ENCODE peak calls at places on chromosomes 3 and 15, in four cellular contexts. One of them, this sample, is unnamed.

GRCh38 chr3:57128863-57129602 is 36.1 kb downstream of the IL17RD start:
- DNase-seq in stimulated activated naive B cell treated with anti-CD40 and anti-IgM and Interleukin-4, amounts not matched to agents 10 μg/mL and 1 μg/mL and 100 μg/mL, for 72 hours: no peak
- DNase-seq in nephron progenitor cell: no peak
- DNase-seq in keratinocyte: no peak
- DNase-seq in this sample: no peak

GRCh38 chr3:87437765-87438164 is 161.4 kb upstream of the POU1F1 start:
- DNase-seq in nephron progenitor cell: no peak
- DNase-seq in keratinocyte: no peak
- DNase-seq in stimulated activated naive B cell treated with anti-CD40 and anti-IgM and Interleukin-4, amounts not matched to agents 10 μg/mL and 1 μg/mL and 100 μg/mL, for 72 hours: no peak
- DNase-seq in this sample: no peak

GRCh38 chr3:67292356-67293225 is 294.5 kb downstream of the KBTBD8 start:
- DNase-seq in keratinocyte: no peak
- DNase-seq in stimulated activated naive B cell treated with anti-CD40 and anti-IgM and Interleukin-4, amounts not matched to agents 10 μg/mL and 1 μg/mL and 100 μg/mL, for 72 hours: no peak
- DNase-seq in nephron progenitor cell: no peak
- DNase-seq in this sample: no peak

GRCh38 chr15:59764775-59765174 is 75.7 kb upstream of the BNIP2 start:
- DNase-seq in stimulated activated naive B cell treated with anti-CD40 and anti-IgM and Interleukin-4, amounts not matched to agents 10 μg/mL and 1 μg/mL and 100 μg/mL, for 72 hours: no peak
- DNase-seq in keratinocyte: no peak
- DNase-seq in nephron progenitor cell: no peak
- DNase-seq in this sample: no peak

GRCh38 chr3:118772036-118773030 is 262.3 kb downstream of the IGSF11 start:
- DNase-seq in nephron progenitor cell: no peak
- DNase-seq in stimulated activated naive B cell treated with anti-CD40 and anti-IgM and Interleukin-4, amounts not matched to agents 10 μg/mL and 1 μg/mL and 100 μg/mL, for 72 hours: no peak
- DNase-seq in keratinocyte: no peak
- DNase-seq in this sample: peak

GRCh38 chr3:38725726-38726410 is 76.4 kb upstream of the SCN5A start:
- DNase-seq in keratinocyte: no peak
- DNase-seq in stimulated activated naive B cell treated with anti-CD40 and anti-IgM and Interleukin-4, amounts not matched to agents 10 μg/mL and 1 μg/mL and 100 μg/mL, for 72 hours: no peak
- DNase-seq in nephron progenitor cell: no peak
- DNase-seq in this sample: no peak

GRCh38 chr15:94670436-94671034 is 439.2 kb downstream of the MCTP2 start:
- DNase-seq in keratinocyte: no peak
- DNase-seq in nephron progenitor cell: no peak
- DNase-seq in stimulated activated naive B cell treated with anti-CD40 and anti-IgM and Interleukin-4, amounts not matched to agents 10 μg/mL and 1 μg/mL and 100 μg/mL, for 72 hours: no peak
- DNase-seq in this sample: peak

GRCh38 chr3:12316253-12316652 is 27.4 kb downstream of the PPARG start:
- DNase-seq in nephron progenitor cell: no peak
- DNase-seq in keratinocyte: no peak
- DNase-seq in stimulated activated naive B cell treated with anti-CD40 and anti-IgM and Interleukin-4, amounts not matched to agents 10 μg/mL and 1 μg/mL and 100 μg/mL, for 72 hours: no peak
- DNase-seq in this sample: no peak

GRCh38 chr15:58077427-58077826 is 11.9 kb upstream of the ALDH1A2 start:
- DNase-seq in nephron progenitor cell: no peak
- DNase-seq in keratinocyte: no peak
- DNase-seq in stimulated activated naive B cell treated with anti-CD40 and anti-IgM and Interleukin-4, amounts not matched to agents 10 μg/mL and 1 μg/mL and 100 μg/mL, for 72 hours: no peak
- DNase-seq in this sample: peak

GRCh38 chr3:113276581-113277080 is 65.3 kb downstream of the BOC start:
- DNase-seq in stimulated activated naive B cell treated with anti-CD40 and anti-IgM and Interleukin-4, amounts not matched to agents 10 μg/mL and 1 μg/mL and 100 μg/mL, for 72 hours: no peak
- DNase-seq in nephron progenitor cell: no peak
- DNase-seq in keratinocyte: no peak
- DNase-seq in this sample: no peak

GRCh38 chr3:160003520-160004128 is 15.0 kb downstream of the IL12A start:
- DNase-seq in keratinocyte: no peak
- DNase-seq in stimulated activated naive B cell treated with anti-CD40 and anti-IgM and Interleukin-4, amounts not matched to agents 10 μg/mL and 1 μg/mL and 100 μg/mL, for 72 hours: peak
- DNase-seq in nephron progenitor cell: peak
- DNase-seq in this sample: peak

GRCh38 chr15:51312754-51313390 is 25.5 kb downstream of the CYP19A1 start:
- DNase-seq in stimulated activated naive B cell treated with anti-CD40 and anti-IgM and Interleukin-4, amounts not matched to agents 10 μg/mL and 1 μg/mL and 100 μg/mL, for 72 hours: no peak
- DNase-seq in nephron progenitor cell: no peak
- DNase-seq in keratinocyte: peak
- DNase-seq in this sample: no peak

GRCh38 chr3:30098656-30099454 is 507.5 kb upstream of the TGFBR2 start:
- DNase-seq in stimulated activated naive B cell treated with anti-CD40 and anti-IgM and Interleukin-4, amounts not matched to agents 10 μg/mL and 1 μg/mL and 100 μg/mL, for 72 hours: no peak
- DNase-seq in keratinocyte: no peak
- DNase-seq in nephron progenitor cell: no peak
- DNase-seq in this sample: no peak

GRCh38 chr15:43410572-43411214 is 39.8 kb downstream of the TUBGCP4 start:
- DNase-seq in stimulated activated naive B cell treated with anti-CD40 and anti-IgM and Interleukin-4, amounts not matched to agents 10 μg/mL and 1 μg/mL and 100 μg/mL, for 72 hours: no peak
- DNase-seq in keratinocyte: no peak
- DNase-seq in nephron progenitor cell: no peak
- DNase-seq in this sample: no peak

This sample was measured in GM10248.